ENCODE peak calls at places on chromosomes 11 and 22, in five cellular contexts. T, K, J, N and L are unnamed samples.

GRCh38 chr11:19714093-19714386 is 1.4 kb downstream of the NAV2 start:
- DNase-seq in T (no peak), K (no peak), J (no peak), N (no peak), L (no peak)

GRCh38 chr22:23844739-23845202 is 6.0 kb upstream of the DERL3 start:
- DNase-seq in T (no peak), K (no peak), J (no peak), N (no peak), L (no peak)

GRCh38 chr11:77019976-77020591 is 14.1 kb upstream of the B3GNT6 start:
- DNase-seq in T (no peak), K (no peak), J (no peak), N (no peak), L (no peak)

GRCh38 chr22:41366323-41367014 is 15.3 kb upstream of the TEF start:
- DNase-seq in T (no peak), K (no peak), J (no peak), N (no peak), L (no peak)

GRCh38 chr11:116852261-116853125 is 15.1 kb upstream of the APOA1 start:
- DNase-seq in T (no peak), K (no peak), J (no peak), N (peak), L (peak)

GRCh38 chr11:10693509-10694071 is at the start of gene IRAG1:
- DNase-seq in T (no peak), K (no peak), J (no peak), N (no peak), L (peak)

GRCh38 chr11:120146413-120147093 is 8.6 kb upstream of the TRIM29 start:
- DNase-seq in T (no peak), K (no peak), J (no peak), N (no peak), L (no peak)

GRCh38 chr22:48931452-48931851 is 896.2 kb downstream of the BRD1 start:
- DNase-seq in T (no peak), K (no peak), J (no peak), N (no peak), L (no peak)

GRCh38 chr11:125976156-125976555 is 30.3 kb downstream of the VSIG10L2 start:
- DNase-seq in T (no peak), K (no peak), J (no peak), N (no peak), L (no peak)

GRCh38 chr11:67408437-67409200 is 4.7 kb downstream of the TBC1D10C start:
- DNase-seq in T (no peak), K (no peak), J (no peak), N (peak), L (no peak)

GRCh38 chr11:61418136-61418535 is 11.6 kb downstream of the CPSF7 start:
- DNase-seq in T (no peak), K (no peak), J (no peak), N (no peak), L (no peak)

GRCh38 chr11:69260622-69261021 is 33.3 kb upstream of the MYEOV start:
- DNase-seq in T (no peak), K (no peak), J (no peak), N (no peak), L (no peak)

GRCh38 chr11:93525601-93526000 is 17.6 kb downstream of the SMCO4 start:
- DNase-seq in T (no peak), K (no peak), J (no peak), N (peak), L (no peak)

GRCh38 chr11:64834723-64835615 is 9.5 kb downstream of the CDC42BPG start:
- DNase-seq in T (no peak), K (no peak), J (no peak), N (no peak), L (no peak)

GRCh38 chr22:42961815-42962214 is 53.1 kb downstream of the PACSIN2 start:
- DNase-seq in T (no peak), K (no peak), J (no peak), N (peak), L (no peak)

GRCh38 chr11:96313163-96313562 is 29.8 kb downstream of the MAML2 start:
- DNase-seq in T (no peak), K (no peak), J (no peak), N (no peak), L (no peak)

GRCh38 chr11:22792497-22792896 is 37.1 kb downstream of the SVIP start:
- DNase-seq in T (no peak), K (no peak), J (no peak), N (no peak), L (no peak)